ENCODE peak calls at places on chromosomes 16 and 17, in eight cellular contexts. E, C, H, K, R, N, W and G are unnamed samples.

GRCh38 chr17:20159406-20160075 is 150.4 kb downstream of the SPECC1 start:
- DNase-seq in C (no peak), R (no peak), E (no peak), K (no peak), N (no peak), W (no peak), H (no peak), G (no peak)

GRCh38 chr16:64695684-64696083 is 426.2 kb downstream of the CDH11 start:
- DNase-seq in H (no peak), K (no peak), R (no peak), N (no peak), E (no peak), C (no peak), W (no peak), G (no peak)

GRCh38 chr17:55285340-55286301 is 20.9 kb downstream of the HLF start:
- DNase-seq in K (no peak), N (peak), H (peak), E (no peak), R (peak), W (peak), C (no peak), G (no peak)

GRCh38 chr16:8963825-8964441 is at the start of gene USP7:
- DNase-seq in K (peak), N (peak), H (peak), W (peak), C (peak), E (peak), R (peak), G (peak)

GRCh38 chr17:66675991-66676371 is 158.9 kb upstream of the CACNG5 start:
- DNase-seq in K (no peak), N (peak), W (peak), E (no peak), C (no peak), R (no peak), H (peak), G (no peak)

GRCh38 chr17:45672301-45672700 is 111.8 kb upstream of the CRHR1 start:
- DNase-seq in K (no peak), N (peak), C (no peak), R (no peak), H (no peak), E (no peak), W (no peak), G (no peak)

GRCh38 chr17:12342609-12343248 is 322.1 kb downstream of the MAP2K4 start:
- DNase-seq in E (no peak), H (no peak), K (no peak), R (peak), C (no peak), W (no peak), N (peak), G (no peak)

GRCh38 chr17:44961921-44962350 is 6.2 kb downstream of the C1QL1 start:
- DNase-seq in K (no peak), C (no peak), N (no peak), W (no peak), E (no peak), H (no peak), R (no peak), G (no peak)

GRCh38 chr17:35252646-35253045 is 9.8 kb downstream of the SLFN5 start:
- DNase-seq in E (no peak), R (no peak), K (no peak), C (no peak), N (peak), W (no peak), H (no peak), G (no peak)

GRCh38 chr17:1909985-1910384 is 80.2 kb downstream of the RPA1 start:
- DNase-seq in E (no peak), C (no peak), K (no peak), N (no peak), W (no peak), R (no peak), H (no peak), G (no peak)

GRCh38 chr17:12549499-12549901 is 116.2 kb upstream of the MYOCD start:
- DNase-seq in K (no peak), R (no peak), H (no peak), E (no peak), C (no peak), N (no peak), W (no peak), G (no peak)

GRCh38 chr17:72952641-72953313 is 139.7 kb downstream of the SLC39A11 start:
- DNase-seq in H (no peak), K (no peak), C (no peak), E (no peak), N (no peak), R (no peak), W (no peak), G (no peak)

GRCh38 chr16:29806641-29807425 is 504 bp downstream of the MAZ start:
- DNase-seq in W (no peak), N (peak), H (no peak), K (peak), R (no peak), C (peak), E (no peak), G (no peak)